ENCODE peak calls at places on chromosomes 2 and 18, in ten cellular contexts. L is lower lobe of right lung; K is CD4-positive, alpha-beta memory T cell; R is AG04450; C is neuronal stem cell; V is endothelial cell of umbilical vein; F is neural progenitor cell; M is right cardiac atrium; U is heart left ventricle; Y is upper lobe of right lung. P is an unnamed sample.

GRCh38 chr2:112229365-112229764 is 25.5 kb downstream of the ZC3H8 start:
- DNase-seq in L (no peak), K (no peak), R (no peak), C (no peak), V (peak; percentile 7), F (no peak), M (no peak), U (no peak), Y (no peak), P (no peak)

GRCh38 chr18:49135871-49136270 is 185.1 kb upstream of the SMAD7 start:
- DNase-seq in L (no peak), K (no peak), R (no peak), C (no peak), V (peak; percentile 26), F (no peak), M (no peak), U (no peak), Y (no peak), P (no peak)

GRCh38 chr2:15943914-15944313 is 3.6 kb downstream of the MYCN start:
- DNase-seq in L (no peak), K (no peak), R (no peak), C (no peak), V (peak; percentile 12), F (no peak), M (no peak), U (peak; percentile 38), Y (no peak), P (no peak)

GRCh38 chr18:59659486-59660187 is 37.6 kb downstream of the CCBE1 start:
- DNase-seq in L (no peak), K (no peak), R (no peak), C (no peak), V (no peak), F (peak; percentile 54), M (no peak), U (no peak), Y (no peak), P (no peak)

GRCh38 chr2:160828076-160828475 is 332.2 kb upstream of the TANK start:
- DNase-seq in L (no peak), K (no peak), R (no peak), C (no peak), V (no peak), F (no peak), M (no peak), U (no peak), Y (no peak), P (no peak)

GRCh38 chr2:71060871-71061270 is 7.6 kb upstream of the NAGK start:
- DNase-seq in L (no peak), K (no peak), R (no peak), C (no peak), V (no peak), F (no peak), M (no peak), U (no peak), Y (no peak), P (peak; percentile 44)

GRCh38 chr2:188853307-188853706 is 120.9 kb upstream of the COL3A1 start:
- DNase-seq in L (no peak), K (no peak), R (peak; percentile 89), C (no peak), V (peak; percentile 10), F (no peak), M (no peak), U (no peak), Y (no peak), P (no peak)

GRCh38 chr2:235856820-235857185 is 311.4 kb downstream of the GBX2 start:
- DNase-seq in L (no peak), K (no peak), R (no peak), C (no peak), V (no peak), F (no peak), M (no peak), U (no peak), Y (no peak), P (no peak)

GRCh38 chr2:85541262-85541661 is 2.3 kb downstream of the MAT2A start:
- DNase-seq in L (no peak), K (no peak), R (no peak), C (no peak), V (no peak), F (no peak), M (no peak), U (no peak), Y (no peak), P (no peak)

GRCh38 chr2:102273619-102274211 is 37.6 kb upstream of the IL1RL1 start:
- DNase-seq in L (no peak), K (no peak), R (no peak), C (no peak), V (peak; percentile 74), F (no peak), M (no peak), U (no peak), Y (no peak), P (no peak)
- H3K27me3 ChIP-seq in L (peaks cover 9% of the 10 kb centered on the region), K (no peaks in the 10 kb centered on the region), R (peaks cover 3% of the 10 kb centered on the region), C (no peaks in the 10 kb centered on the region), V (no peaks in the 10 kb centered on the region), F (no peaks in the 10 kb centered on the region), M (peaks cover 4% of the 10 kb centered on the region), U (peaks cover 2% of the 10 kb centered on the region), Y (no peaks in the 10 kb centered on the region), P (peaks cover 4% of the 10 kb centered on the region)

GRCh38 chr2:217980036-217980435 is 22.8 kb downstream of the TNS1 start:
- DNase-seq in L (no peak), K (no peak), R (no peak), C (no peak), V (no peak), F (no peak), M (peak; percentile 74), U (no peak), Y (peak; percentile 65), P (no peak)

GRCh38 chr2:217980591-217980990 is 22.2 kb downstream of the TNS1 start:
- DNase-seq in L (no peak), K (no peak), R (no peak), C (no peak), V (no peak), F (no peak), M (no peak), U (no peak), Y (peak; percentile 58), P (no peak)

GRCh38 chr2:217979151-217979811 is 23.5 kb downstream of the TNS1 start:
- DNase-seq in L (no peak), K (no peak), R (no peak), C (no peak), V (peak; percentile 25), F (peak; percentile 60), M (no peak), U (no peak), Y (peak; percentile 64), P (no peak)

GRCh38 chr2:217977840-217978535 is 24.8 kb downstream of the TNS1 start:
- DNase-seq in L (no peak), K (no peak), R (no peak), C (no peak), V (no peak), F (no peak), M (no peak), U (no peak), Y (peak; percentile 32), P (no peak)

DNA sequence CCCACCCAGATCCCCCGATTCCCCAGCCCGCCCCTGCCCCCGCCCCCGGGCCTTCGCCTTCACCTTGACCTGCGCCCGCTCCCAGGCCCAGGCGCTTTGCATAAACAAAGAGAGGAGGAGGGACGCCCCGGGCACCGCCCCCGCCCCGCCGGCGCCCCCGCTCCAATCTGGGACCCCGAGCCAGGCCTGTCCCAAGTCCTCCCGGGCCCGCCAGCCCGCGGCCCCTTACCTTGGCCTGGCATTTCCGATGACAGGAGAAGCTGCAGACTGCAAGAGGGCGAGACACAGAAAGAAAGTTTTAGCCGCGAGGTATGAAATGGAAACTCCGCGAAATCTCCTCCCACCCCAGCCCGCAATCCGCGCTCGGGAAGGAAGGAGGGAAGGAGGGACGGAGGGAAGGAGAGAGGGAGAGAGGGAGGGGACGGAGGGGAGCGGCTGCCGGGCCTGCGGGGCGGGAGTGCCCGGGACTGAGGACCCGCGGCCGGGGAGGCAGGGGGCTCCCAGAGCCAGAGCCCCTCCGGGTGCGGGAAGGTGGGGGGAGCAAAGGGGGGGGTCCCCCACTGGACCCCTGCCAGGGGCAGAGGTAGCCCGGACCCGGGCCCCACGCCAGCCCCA is 24.2 kb downstream of the TNS1 start:
- DNase-seq in L (no peak), K (no peak), R (no peak), C (no peak), V (peak; percentile 42), F (peak; percentile 50), M (no peak), U (no peak), Y (peak; percentile 72), P (no peak)
- H3K27ac ChIP-seq in L (peak overlapping the region; percentile 64), K (no peak overlapping the region), R (no peak overlapping the region), C (no peak overlapping the region), V (no peak overlapping the region), F (no peak overlapping the region), M (peak overlapping the region; percentile 39), U (peak overlapping the region; percentile 91), Y (peak overlapping the region; percentile 60), P (peak overlapping the region; percentile 76)

GRCh38 chr2:1512321-1513289 is 99.3 kb downstream of the TPO start:
- DNase-seq in L (no peak), K (no peak), R (no peak), C (no peak), V (no peak), F (no peak), M (no peak), U (peak; percentile 13), Y (no peak), P (no peak)
- H3K27me3 ChIP-seq in L (no peaks in the 10 kb centered on the region), K (no peaks in the 10 kb centered on the region), R (peaks cover 12% of the 10 kb centered on the region), C (no peaks in the 10 kb centered on the region), V (no peaks in the 10 kb centered on the region), F (no peaks in the 10 kb centered on the region), M (no peaks in the 10 kb centered on the region), U (peaks cover 5% of the 10 kb centered on the region), Y (no peaks in the 10 kb centered on the region), P (no peaks in the 10 kb centered on the region)

DNA sequence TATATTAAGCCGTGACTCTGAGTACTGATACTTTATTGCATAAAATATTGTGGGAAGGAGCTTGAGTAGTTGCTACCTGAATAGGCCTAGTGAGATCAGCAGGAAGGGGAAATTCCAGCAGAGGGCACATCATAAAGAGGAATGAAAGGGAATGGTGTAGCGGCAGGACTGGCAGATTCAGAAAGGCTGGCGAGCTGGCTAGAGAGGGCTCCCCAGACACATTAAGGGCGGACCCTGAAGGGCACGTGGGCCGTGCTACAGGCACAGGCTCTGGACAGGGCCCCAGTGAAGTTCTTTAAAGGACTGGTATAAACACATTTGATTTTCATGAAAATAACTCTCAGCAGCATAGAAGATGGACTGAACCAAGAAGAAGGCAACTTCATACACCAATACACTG is 43.0 kb downstream of the PTPN2 start:
- DNase-seq in L (no peak), K (no peak), R (no peak), C (no peak), V (no peak), F (no peak), M (no peak), U (no peak), Y (no peak), P (no peak)
- H3K27ac ChIP-seq in L (no peak overlapping the region), K (peak overlapping the region; percentile 48), R (no peak overlapping the region), C (no peak overlapping the region), V (no peak overlapping the region), F (no peak overlapping the region), M (no peak overlapping the region), U (no peak overlapping the region), Y (no peak overlapping the region), P (no peak overlapping the region)

DNA sequence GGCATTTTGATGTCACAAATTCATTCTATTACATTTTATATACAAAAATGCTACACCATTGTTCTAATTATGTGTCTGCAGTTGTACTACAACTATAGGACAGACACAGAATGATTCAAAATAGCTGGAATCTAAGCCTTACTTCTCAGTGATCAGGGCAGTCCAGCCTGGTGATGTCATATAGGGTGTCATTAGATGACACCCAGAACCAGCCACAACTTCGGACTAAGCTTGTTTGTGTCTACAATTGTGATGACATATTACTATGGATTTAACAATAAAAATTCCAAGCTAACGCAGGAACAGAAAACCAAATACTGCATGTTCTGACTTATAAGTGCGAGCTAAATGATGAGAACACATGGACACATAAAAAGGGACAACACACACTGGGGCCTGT is 31.0 kb downstream of the M1AP start:
- DNase-seq in L (no peak), K (no peak), R (no peak), C (no peak), V (no peak), F (no peak), M (no peak), U (no peak), Y (no peak), P (no peak)
- H3K27me3 ChIP-seq in L (peaks cover 11% of the 10 kb centered on the region), K (peaks cover 13% of the 10 kb centered on the region), R (peaks cover 43% of the 10 kb centered on the region), C (no peaks in the 10 kb centered on the region), V (peaks cover 32% of the 10 kb centered on the region), F (no peaks in the 10 kb centered on the region), M (no peaks in the 10 kb centered on the region), U (peaks cover 46% of the 10 kb centered on the region), Y (no peaks in the 10 kb centered on the region), P (no peaks in the 10 kb centered on the region)

P was measured in dorsolateral prefrontal cortex.